ENCODE peak calls at places on chromosomes 13 and 19, in four cellular contexts. A, E, U and I are unnamed samples.

GRCh38 chr13:45120967-45121366 is 657 bp downstream of the GTF2F2 start:
- DNase-seq in A (no peak), E (no peak), U (no peak), I (no peak)

GRCh38 chr19:41641879-41642485 is 15.1 kb upstream of the CEACAM4 start:
- DNase-seq in A (peak; percentile 44), E (peak; percentile 37), U (peak; percentile 68), I (peak; percentile 47)

GRCh38 chr13:45518525-45519235 is 53.9 kb downstream of the COG3 start:
- DNase-seq in A (no peak), E (no peak), U (no peak), I (no peak)

GRCh38 chr13:48741377-48741776 is 87.6 kb downstream of the CYSLTR2 start:
- DNase-seq in A (no peak), E (no peak), U (no peak), I (no peak)

GRCh38 chr13:95494082-95494681 is 58.3 kb upstream of the CLDN10 start:
- DNase-seq in A (no peak), E (peak; percentile 62), U (peak; percentile 41), I (no peak)

GRCh38 chr13:40152145-40152544 is 496.7 kb downstream of the COG6 start:
- DNase-seq in A (no peak), E (peak; percentile 54), U (peak; percentile 31), I (no peak)

GRCh38 chr13:90622547-90622946 is 724.9 kb upstream of the MIR17HG start:
- DNase-seq in A (no peak), E (no peak), U (no peak), I (no peak)

GRCh38 chr19:34430738-34431625 is 2.8 kb downstream of the UBA2 start:
- DNase-seq in A (peak; percentile 4), E (peak; percentile 35), U (no peak), I (peak; percentile 24)

GRCh38 chr19:7862413-7862951 is 11.7 kb downstream of the PRR36 start:
- DNase-seq in A (peak; percentile 62), E (peak; percentile 54), U (no peak), I (peak; percentile 58)